ENCODE peak calls at places on chromosomes 6 and 20, in ten cellular contexts. O is breast epithelium; I is CD8-positive, alpha-beta T cell; Z is astrocyte; T is CD4-positive, alpha-beta T cell; E is HFFc6; R is mesothelial cell of epicardium; L is fibroblast of pulmonary artery; Q is stomach; H is cardiac muscle cell. P is an unnamed sample.
A peak's percentile ranks its signal among the peaks of the same experiment; 100 is the strongest.

GRCh38 chr20:31606928-31607639 is 2.0 kb downstream of the ID1 start:
- DNase-seq in Q (peak; percentile 55), T (no peak), L (peak; percentile 92), H (peak; percentile 68), E (peak; percentile 88), I (no peak), R (no peak), O (no peak), Z (peak; percentile 81), P (no peak)

GRCh38 chr6:4647414-4648365 is 128.5 kb upstream of the CDYL start:
- DNase-seq in R (peak; percentile 53), Q (peak; percentile 72), T (no peak), L (peak; percentile 86), H (peak; percentile 89), I (no peak), E (peak; percentile 57), Z (peak; percentile 72), O (peak; percentile 62), P (peak; percentile 84)

GRCh38 chr6:57217270-57217669 is 4.8 kb downstream of the RAB23 start:
- DNase-seq in T (no peak), Q (no peak), H (no peak), L (no peak), I (no peak), O (no peak), E (no peak), R (no peak), Z (no peak), P (no peak)

GRCh38 chr20:4820833-4821518 is 99.3 kb downstream of the PRND start:
- DNase-seq in H (no peak), I (no peak), L (peak; percentile 74), E (peak; percentile 76), O (no peak), R (no peak), Z (peak; percentile 68), Q (no peak), T (no peak), P (no peak)

GRCh38 chr6:159042003-159042823 is 2.6 kb downstream of the TAGAP start:
- DNase-seq in L (peak; percentile 66), T (peak; percentile 69), Z (peak; percentile 20), R (no peak), Q (peak; percentile 77), O (peak; percentile 72), I (peak; percentile 74), H (peak; percentile 86), E (peak; percentile 38), P (peak; percentile 38)

GRCh38 chr20:59603727-59604608 is at the start of gene PHACTR3:
- DNase-seq in Q (no peak), T (no peak), E (no peak), R (no peak), L (no peak), H (no peak), I (no peak), O (no peak), Z (no peak), P (peak; percentile 41)

GRCh38 chr6:166927942-166928643 is 28.3 kb downstream of the RNASET2 start:
- DNase-seq in H (no peak), Q (no peak), L (no peak), E (no peak), I (no peak), R (no peak), Z (no peak), O (no peak), T (no peak), P (no peak)

GRCh38 chr20:10559266-10559665 is 114.5 kb downstream of the JAG1 start:
- DNase-seq in R (no peak), Z (no peak), Q (no peak), H (no peak), T (no peak), O (no peak), L (no peak), I (no peak), E (no peak), P (no peak)

GRCh38 chr6:14996892-14997291 is 249.0 kb upstream of the JARID2 start:
- DNase-seq in E (no peak), Z (no peak), H (no peak), Q (no peak), I (no peak), T (no peak), L (no peak), R (no peak), O (no peak), P (no peak)

GRCh38 chr20:52191132-52191435 is 495 bp downstream of the ZFP64 start:
- DNase-seq in I (no peak), O (no peak), R (no peak), E (no peak), T (no peak), Z (peak; percentile 18), H (no peak), Q (no peak), L (no peak), P (no peak)

GRCh38 chr6:169859401-169859977 is 108.1 kb downstream of the ERMARD start:
- DNase-seq in L (no peak), Q (no peak), H (no peak), I (no peak), O (peak; percentile 17), Z (no peak), R (no peak), T (no peak), E (no peak), P (no peak)

GRCh38 chr6:37483917-37484785 is 15.5 kb downstream of the CCDC167 start:
- DNase-seq in R (peak; percentile 53), T (peak; percentile 77), Q (peak; percentile 69), I (peak; percentile 77), L (peak; percentile 44), Z (no peak), H (peak; percentile 74), E (peak; percentile 7), O (peak; percentile 64), P (peak; percentile 72)

GRCh38 chr6:52063584-52064400 is 23.6 kb downstream of the PKHD1 start:
- DNase-seq in R (no peak), I (peak; percentile 59), Q (peak; percentile 53), T (peak; percentile 20), H (peak; percentile 55), Z (no peak), E (peak; percentile 4), L (peak; percentile 20), O (no peak), P (peak; percentile 18)

GRCh38 chr6:46903175-46903574 is 18.6 kb downstream of the ADGRF5 start:
- DNase-seq in T (no peak), H (peak; percentile 24), Q (no peak), I (no peak), L (no peak), Z (no peak), O (no peak), R (no peak), E (no peak), P (no peak)

GRCh38 chr20:1309439-1309847 is 19.5 kb downstream of the SDCBP2 start:
- DNase-seq in E (no peak), Z (no peak), H (no peak), O (no peak), T (no peak), Q (no peak), I (no peak), R (no peak), L (no peak), P (no peak)
- TF ChIP-seq CTCF in E (peak; percentile 9), Z (no peak), H (no peak), O (no peak), T (peak; percentile 16), Q (no peak), I (no peak), R (no peak), L (no peak), P (no peak)

DNA sequence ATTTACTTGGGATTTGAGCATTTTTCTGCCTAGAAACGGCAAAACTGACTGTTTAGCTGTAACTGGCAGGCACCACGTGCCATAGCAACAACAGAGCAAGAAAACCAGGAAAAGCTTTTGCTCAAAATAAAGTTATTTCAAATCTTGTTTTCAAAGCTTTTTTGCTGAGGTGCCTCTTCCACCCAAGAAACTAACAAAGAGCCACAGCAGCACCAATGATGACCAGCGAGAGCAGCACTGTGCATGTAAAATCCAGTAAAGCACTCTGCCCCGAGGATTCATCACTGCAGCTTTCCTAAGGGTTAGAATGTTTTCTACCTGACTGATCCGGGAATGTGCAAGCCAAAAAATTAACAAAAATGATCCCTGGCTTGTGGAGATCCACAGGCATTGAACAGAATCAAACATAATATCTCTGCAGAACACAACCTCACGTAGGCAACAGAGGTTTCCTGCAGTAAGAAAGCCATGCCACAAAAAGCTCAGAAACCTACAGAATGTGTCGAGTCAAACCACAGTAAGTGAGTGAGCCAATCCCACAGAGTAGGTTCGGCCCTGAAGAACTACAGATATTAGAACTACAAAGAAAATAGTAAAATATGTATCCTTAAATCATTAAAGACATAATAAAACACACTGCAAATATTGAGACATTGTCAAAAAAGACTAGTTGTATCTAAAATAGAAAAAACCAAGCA is 7.4 kb upstream of the ULBP3 start:
- DNase-seq in R (no peak), O (no peak), Q (no peak), I (no peak), Z (peak; percentile 30), L (no peak), H (no peak), E (no peak), T (no peak), P (no peak)
- TF ChIP-seq CTCF in R (no peak), O (no peak), Q (no peak), I (no peak), Z (peak; percentile 17), L (peak; percentile 23), H (no peak), E (peak; percentile 15), T (no peak), P (peak; percentile 37)

GRCh38 chr20:38283236-38283635 is 20.7 kb upstream of the BPI start:
- DNase-seq in R (no peak), H (no peak), E (no peak), Q (no peak), Z (no peak), T (no peak), I (no peak), O (no peak), L (no peak), P (no peak)
- TF ChIP-seq CTCF in R (no peak), H (no peak), E (no peak), Q (no peak), Z (no peak), T (no peak), I (no peak), O (no peak), L (no peak), P (no peak)

DNA sequence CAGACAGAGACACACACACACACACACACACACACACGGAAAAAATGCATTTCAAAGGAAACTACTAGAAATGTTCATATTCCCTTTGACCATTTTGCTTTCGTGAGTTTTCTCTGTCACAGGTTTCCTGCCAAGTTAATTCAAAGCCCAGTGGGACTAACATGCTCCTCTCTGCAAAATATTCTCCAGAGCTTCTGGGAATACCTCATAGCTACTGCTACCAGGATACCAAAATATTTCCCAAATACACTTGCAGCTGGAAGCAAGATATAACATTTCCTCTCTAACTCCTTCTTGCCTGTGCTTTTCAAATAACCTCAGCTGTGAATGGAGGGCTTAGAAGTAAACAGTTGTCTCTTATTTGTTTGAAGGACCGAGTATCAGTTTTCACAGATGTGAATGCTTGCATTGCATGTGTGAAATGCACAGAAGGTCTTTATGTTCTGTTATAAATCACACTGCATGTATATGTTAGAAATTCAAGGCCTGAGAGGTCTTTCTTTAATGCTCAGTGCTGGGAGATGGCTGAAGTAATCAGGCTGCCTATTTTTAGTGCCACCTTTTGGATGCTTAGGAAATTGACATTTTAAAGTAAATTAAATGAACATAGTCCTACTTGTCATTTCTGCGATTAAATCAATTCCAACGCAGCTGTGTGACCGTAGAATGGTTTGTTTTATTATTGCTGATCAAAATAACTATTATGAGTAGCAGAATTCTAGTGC is 8.7 kb upstream of the FAM209A start:
- DNase-seq in E (peak; percentile 19), I (no peak), H (no peak), Z (no peak), Q (no peak), O (no peak), L (peak; percentile 49), R (no peak), T (no peak), P (no peak)
- TF ChIP-seq CTCF in E (peak; percentile 59), I (peak; percentile 31), H (peak; percentile 42), Z (peak; percentile 33), Q (no peak), O (no peak), L (peak; percentile 44), R (no peak), T (peak; percentile 32), P (no peak)

P was measured in neural crest cell.